ENCODE peak calls at places on chromosomes 6 and 20, in four cellular contexts. One of them, this sample, is unnamed.

GRCh38 chr6:38110407-38111025 is 291.0 kb downstream of the ZFAND3 start:
- DNase-seq in H54: no peak
- DNase-seq in NCI-H1930: peak
- DNase-seq in stimulated activated CD4-positive, alpha-beta T cell treated with anti-CD3 and anti-CD28 coated beads, Interleukin-15, amount 100 ng/mL, for 1 hour: no peak
- DNase-seq in this sample: no peak

GRCh38 chr6:3612341-3613041 is 139.0 kb downstream of the PXDC1 start:
- DNase-seq in H54: peak
- DNase-seq in NCI-H1930: peak
- DNase-seq in stimulated activated CD4-positive, alpha-beta T cell treated with anti-CD3 and anti-CD28 coated beads, Interleukin-15, amount 100 ng/mL, for 1 hour: no peak
- DNase-seq in this sample: no peak

GRCh38 chr6:156816505-156816904 is 39.3 kb downstream of the ARID1B start:
- DNase-seq in H54: no peak
- DNase-seq in NCI-H1930: no peak
- DNase-seq in stimulated activated CD4-positive, alpha-beta T cell treated with anti-CD3 and anti-CD28 coated beads, Interleukin-15, amount 100 ng/mL, for 1 hour: no peak
- DNase-seq in this sample: no peak

GRCh38 chr6:8402546-8402945 is 32.8 kb downstream of the SLC35B3 start:
- DNase-seq in H54: no peak
- DNase-seq in NCI-H1930: no peak
- DNase-seq in stimulated activated CD4-positive, alpha-beta T cell treated with anti-CD3 and anti-CD28 coated beads, Interleukin-15, amount 100 ng/mL, for 1 hour: no peak
- DNase-seq in this sample: no peak

GRCh38 chr6:29071831-29072723 is 15.0 kb downstream of the OR2B3 start:
- DNase-seq in H54: peak
- DNase-seq in NCI-H1930: peak
- DNase-seq in stimulated activated CD4-positive, alpha-beta T cell treated with anti-CD3 and anti-CD28 coated beads, Interleukin-15, amount 100 ng/mL, for 1 hour: no peak
- DNase-seq in this sample: no peak

GRCh38 chr6:13307508-13307995 is 20.8 kb downstream of the TBC1D7 start:
- DNase-seq in H54: no peak
- DNase-seq in NCI-H1930: no peak
- DNase-seq in stimulated activated CD4-positive, alpha-beta T cell treated with anti-CD3 and anti-CD28 coated beads, Interleukin-15, amount 100 ng/mL, for 1 hour: no peak
- DNase-seq in this sample: no peak

GRCh38 chr6:108666656-108667260 is 106.0 kb downstream of the FOXO3 start:
- DNase-seq in H54: no peak
- DNase-seq in NCI-H1930: no peak
- DNase-seq in stimulated activated CD4-positive, alpha-beta T cell treated with anti-CD3 and anti-CD28 coated beads, Interleukin-15, amount 100 ng/mL, for 1 hour: no peak
- DNase-seq in this sample: no peak

GRCh38 chr20:63305393-63305792 is 12.4 kb downstream of the COL20A1 start:
- DNase-seq in H54: no peak
- DNase-seq in NCI-H1930: no peak
- DNase-seq in stimulated activated CD4-positive, alpha-beta T cell treated with anti-CD3 and anti-CD28 coated beads, Interleukin-15, amount 100 ng/mL, for 1 hour: no peak
- DNase-seq in this sample: no peak

GRCh38 chr20:38809942-38810341 is 4.4 kb downstream of the PPP1R16B start:
- DNase-seq in H54: no peak
- DNase-seq in NCI-H1930: no peak
- DNase-seq in stimulated activated CD4-positive, alpha-beta T cell treated with anti-CD3 and anti-CD28 coated beads, Interleukin-15, amount 100 ng/mL, for 1 hour: no peak
- DNase-seq in this sample: no peak

GRCh38 chr6:20696676-20697075 is 162.4 kb downstream of the CDKAL1 start:
- DNase-seq in H54: no peak
- DNase-seq in NCI-H1930: no peak
- DNase-seq in stimulated activated CD4-positive, alpha-beta T cell treated with anti-CD3 and anti-CD28 coated beads, Interleukin-15, amount 100 ng/mL, for 1 hour: no peak
- DNase-seq in this sample: no peak